ENCODE peak calls at places on chromosomes 1 and 21, in five cellular contexts. P is CD8-positive, alpha-beta memory T cell; C is fibroblast of lung; B is A549; K is GM23338. A is an unnamed sample.
A peak's percentile ranks its signal among the peaks of the same experiment; 100 is the strongest.

GRCh38 chr1:205301220-205301821 is 20.2 kb downstream of the NUAK2 start:
- DNase-seq in P (no peak), C (peak; percentile 96), B (no peak), K (peak; percentile 100), A (peak; percentile 92)

GRCh38 chr1:154407021-154407865 is 2.1 kb downstream of the IL6R start:
- DNase-seq in P (no peak), C (no peak), B (no peak), K (no peak), A (peak; percentile 30)

GRCh38 chr1:243705585-243705984 is 144.5 kb downstream of the AKT3 start:
- DNase-seq in P (no peak), C (no peak), B (no peak), K (no peak), A (no peak)

GRCh38 chr1:200429221-200429751 is 19.4 kb upstream of the ZNF281 start:
- DNase-seq in P (no peak), C (peak; percentile 88), B (no peak), K (no peak), A (peak; percentile 14)

GRCh38 chr1:57132993-57133614 is 167.3 kb upstream of the C8B start:
- DNase-seq in P (no peak), C (peak; percentile 45), B (no peak), K (no peak), A (no peak)

GRCh38 chr1:62397301-62397700 is 39.5 kb upstream of the USP1 start:
- DNase-seq in P (no peak), C (no peak), B (no peak), K (no peak), A (no peak)

GRCh38 chr21:16040601-16041000 is 310.8 kb downstream of the USP25 start:
- DNase-seq in P (no peak), C (peak; percentile 54), B (no peak), K (no peak), A (no peak)

GRCh38 chr1:198157847-198158765 is 1.3 kb downstream of the NEK7 start:
- DNase-seq in P (peak; percentile 15), C (peak; percentile 54), B (no peak), K (peak; percentile 56), A (peak; percentile 10)

GRCh38 chr1:17723684-17724083 is 31.4 kb upstream of the ACTL8 start:
- DNase-seq in P (no peak), C (no peak), B (no peak), K (peak; percentile 53), A (no peak)

GRCh38 chr1:111481387-111482221 is 7.8 kb downstream of the C1orf162 start:
- DNase-seq in P (no peak), C (peak; percentile 45), B (peak; percentile 31), K (peak; percentile 84), A (peak; percentile 95)

GRCh38 chr1:207097871-207098324 is 6.1 kb upstream of the C4BPA start:
- DNase-seq in P (no peak), C (no peak), B (no peak), K (no peak), A (no peak)

GRCh38 chr1:79749607-79750006 is 743.1 kb upstream of the ADGRL4 start:
- DNase-seq in P (no peak), C (no peak), B (no peak), K (no peak), A (no peak)

GRCh38 chr1:29332204-29332603 is 95.9 kb downstream of the PTPRU start:
- DNase-seq in P (no peak), C (peak; percentile 18), B (no peak), K (peak; percentile 95), A (peak; percentile 81)

GRCh38 chr1:193183019-193183643 is 3.3 kb downstream of the B3GALT2 start:
- DNase-seq in P (no peak), C (peak; percentile 39), B (no peak), K (peak; percentile 74), A (no peak)

GRCh38 chr1:203170625-203171330 is 4.8 kb downstream of the MYBPH start:
- DNase-seq in P (no peak), C (peak; percentile 36), B (no peak), K (no peak), A (no peak)

GRCh38 chr1:22550021-22550420 is 13.3 kb upstream of the EPHA8 start:
- DNase-seq in P (no peak), C (no peak), B (no peak), K (no peak), A (no peak)

GRCh38 chr1:2534775-2535387 is 4.8 kb upstream of the HES5 start:
- DNase-seq in P (no peak), C (peak; percentile 73), B (no peak), K (peak; percentile 40), A (no peak)

GRCh38 chr1:113804421-113805255 is 7.6 kb downstream of the RSBN1 start:
- DNase-seq in P (no peak), C (peak; percentile 83), B (peak; percentile 67), K (no peak), A (no peak)

GRCh38 chr21:26798856-26799751 is 46.1 kb downstream of the ADAMTS1 start:
- DNase-seq in P (no peak), C (no peak), B (no peak), K (no peak), A (peak; percentile 98)

GRCh38 chr1:179038528-179039281 is 13.0 kb downstream of the FAM20B start:
- DNase-seq in P (no peak), C (peak; percentile 32), B (no peak), K (no peak), A (no peak)

GRCh38 chr1:96416111-96416595 is 305.4 kb upstream of the PTBP2 start:
- DNase-seq in P (no peak), C (peak; percentile 100), B (no peak), K (no peak), A (no peak)

GRCh38 chr1:111199881-111200801 is at the start of gene DENND2D:
- DNase-seq in P (peak; percentile 30), C (no peak), B (no peak), K (no peak), A (no peak)

GRCh38 chr21:10641107-10641506 is 119.7 kb downstream of the TPTE start:
- DNase-seq in P (no peak), C (no peak), B (no peak), K (no peak), A (no peak)

GRCh38 chr1:159828176-159828575 is 1.5 kb downstream of the SLAMF8 start:
- DNase-seq in P (no peak), C (no peak), B (no peak), K (no peak), A (no peak)

GRCh38 chr1:181105134-181106021 is 16.9 kb downstream of the IER5 start:
- DNase-seq in P (peak; percentile 92), C (peak; percentile 86), B (peak; percentile 84), K (peak; percentile 86), A (peak; percentile 93)

GRCh38 chr1:2314803-2315710 is 76.3 kb downstream of the MORN1 start:
- DNase-seq in P (peak; percentile 64), C (peak; percentile 64), B (peak; percentile 67), K (peak; percentile 76), A (peak; percentile 72)

GRCh38 chr21:39788383-39788782 is 43.4 kb downstream of the IGSF5 start:
- DNase-seq in P (no peak), C (peak; percentile 94), B (peak; percentile 67), K (peak; percentile 84), A (peak; percentile 98)

GRCh38 chr1:53562983-53563379 is 103.8 kb downstream of the DMRTB1 start:
- DNase-seq in P (no peak), C (no peak), B (no peak), K (no peak), A (no peak)

DNA sequence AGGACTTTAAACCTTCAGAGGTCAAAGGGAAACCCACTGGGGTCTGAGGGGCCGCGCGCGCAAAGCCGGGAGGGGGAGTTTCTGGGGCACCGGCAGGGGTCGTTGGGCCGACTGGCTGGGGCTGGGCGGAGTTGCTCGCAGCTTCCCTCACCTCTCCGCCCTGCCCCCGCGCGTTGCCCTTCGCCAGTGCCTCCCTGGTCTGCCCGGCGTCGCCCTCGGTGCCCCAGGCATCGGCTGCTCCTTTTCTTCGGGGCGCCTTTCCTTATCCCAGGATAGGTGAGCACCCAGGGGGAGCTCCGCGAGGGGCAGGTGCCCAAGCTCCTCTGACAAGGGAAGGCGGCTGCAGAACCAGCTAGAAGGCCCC is 390 bp upstream of the NGF start:
- DNase-seq in P (no peak), C (no peak), B (no peak), K (peak; percentile 73), A (no peak)
- H3K4me3 ChIP-seq in P (no peak overlapping the region), C (peak overlapping the region; percentile 84), B (peak overlapping the region; percentile 71), K (peak overlapping the region; percentile 88), A (no peak overlapping the region)

GRCh38 chr1:40380817-40381216 is 7.3 kb downstream of the SMAP2 start:
- DNase-seq in P (no peak), C (no peak), B (no peak), K (no peak), A (no peak)

GRCh38 chr1:40383095-40383487 is 9.6 kb downstream of the SMAP2 start:
- DNase-seq in P (no peak), C (no peak), B (no peak), K (peak; percentile 76), A (no peak)

GRCh38 chr1:40382601-40383000 is 9.1 kb downstream of the SMAP2 start:
- DNase-seq in P (no peak), C (no peak), B (no peak), K (no peak), A (no peak)

GRCh38 chr1:40381268-40382109 is 8.0 kb downstream of the SMAP2 start:
- DNase-seq in P (no peak), C (no peak), B (no peak), K (no peak), A (no peak)

GRCh38 chr1:40382110-40382464 is 8.6 kb downstream of the SMAP2 start:
- DNase-seq in P (no peak), C (peak; percentile 17), B (no peak), K (no peak), A (no peak)
- H3K4me1 ChIP-seq in P (peaks cover 94% of the 10 kb centered on the region), C (peaks cover 31% of the 10 kb centered on the region), B (peaks cover 7% of the 10 kb centered on the region), K (no peaks in the 10 kb centered on the region), A (peaks cover 31% of the 10 kb centered on the region)

DNA sequence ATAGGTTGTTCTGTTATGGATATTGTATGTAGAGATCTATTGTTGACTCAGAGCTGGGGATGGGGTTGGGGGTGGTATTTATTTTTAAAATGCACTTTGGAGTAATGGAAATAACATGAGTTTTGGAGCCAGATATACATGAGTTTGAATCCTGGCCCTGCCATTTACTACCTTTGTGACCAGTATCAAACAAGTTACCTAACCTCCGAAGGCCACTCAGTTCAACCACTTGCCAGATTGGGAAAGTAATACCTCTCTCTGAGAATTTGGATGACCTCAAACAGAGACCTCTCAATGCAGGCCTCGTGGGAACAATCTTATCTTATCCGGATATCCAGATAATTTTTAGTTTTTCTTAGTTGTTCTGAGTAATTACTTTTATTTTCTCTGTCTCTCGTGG is 181.0 kb downstream of the FGGY start:
- DNase-seq in P (no peak), C (no peak), B (no peak), K (no peak), A (no peak)
- H3K4me3 ChIP-seq in P (no peak overlapping the region), C (no peak overlapping the region), B (no peak overlapping the region), K (no peak overlapping the region), A (no peak overlapping the region)

DNA sequence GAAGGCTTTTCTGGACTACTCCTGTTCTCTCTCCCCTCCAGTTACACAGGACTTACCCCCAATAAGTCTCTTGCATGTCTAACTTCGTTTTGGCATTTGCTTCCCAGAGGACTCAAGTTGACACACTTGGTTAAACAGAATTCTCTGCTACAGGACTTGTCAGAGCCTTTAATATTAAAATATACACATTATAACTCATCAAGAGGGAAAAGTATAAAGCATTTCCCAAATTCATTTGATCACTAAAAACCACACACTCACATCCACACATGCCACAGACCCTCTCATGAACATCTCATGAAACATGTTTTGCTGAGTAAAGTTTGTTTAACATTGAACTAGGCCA is 8.7 kb upstream of the CAPN2 start:
- DNase-seq in P (no peak), C (no peak), B (no peak), K (no peak), A (no peak)
- H3K4me1 ChIP-seq in P (no peaks in the 10 kb centered on the region), C (peaks cover 57% of the 10 kb centered on the region), B (peaks cover 85% of the 10 kb centered on the region), K (peaks cover 11% of the 10 kb centered on the region), A (peaks cover 48% of the 10 kb centered on the region)

GRCh38 chr1:78009276-78009675 is 4.5 kb downstream of the DNAJB4 start:
- DNase-seq in P (no peak), C (no peak), B (no peak), K (no peak), A (no peak)
- H3K4me3 ChIP-seq in P (no peak overlapping the region), C (peak overlapping the region; percentile 68), B (peak overlapping the region; percentile 4), K (no peak overlapping the region), A (no peak overlapping the region)